ENCODE peak calls at places on chromosome 19, in seven cellular contexts. P is kidney epithelial cell; Q is AG09319; J is activated CD4-positive, alpha-beta T cell treated with anti-CD3 and anti-CD28 coated beads for 1 hour; V is dorsolateral prefrontal cortex; D is uterus; O is RPMI7951. G is an unnamed sample.

GRCh38 chr19:51628153-51628939 is 1.9 kb downstream of the SIGLEC5 start:
- DNase-seq in P (no peak), Q (no peak), J (no peak), V (no peak), D (no peak), O (no peak), G (no peak)

GRCh38 chr19:14476663-14477401 is 1.7 kb upstream of the PTGER1 start:
- DNase-seq in P (peak), Q (no peak), J (no peak), V (no peak), D (peak), O (peak), G (no peak)

GRCh38 chr19:13839193-13839937 is 37.6 kb upstream of the NANOS3 start:
- DNase-seq in P (no peak), Q (no peak), J (peak), V (no peak), D (peak), O (peak), G (no peak)

GRCh38 chr19:14941189-14941588 is at the start of gene OR7C2:
- DNase-seq in P (no peak), Q (no peak), J (no peak), V (no peak), D (no peak), O (no peak), G (no peak)

GRCh38 chr19:6828306-6828697 is 55.8 kb downstream of the VAV1 start:
- DNase-seq in P (peak), Q (no peak), J (no peak), V (no peak), D (no peak), O (no peak), G (no peak)

GRCh38 chr19:17933414-17934129 is 757 bp downstream of the CCDC124 start:
- DNase-seq in P (no peak), Q (no peak), J (no peak), V (no peak), D (no peak), O (peak), G (no peak)

GRCh38 chr19:816500-816857 is 5.3 kb downstream of the PLPPR3 start:
- DNase-seq in P (no peak), Q (no peak), J (no peak), V (no peak), D (no peak), O (no peak), G (no peak)

GRCh38 chr19:4742717-4743646 is 19.3 kb upstream of the DPP9 start:
- DNase-seq in P (no peak), Q (no peak), J (no peak), V (no peak), D (no peak), O (no peak), G (peak)

GRCh38 chr19:32817252-32817912 is 52.2 kb downstream of the SLC7A9 start:
- DNase-seq in P (no peak), Q (no peak), J (no peak), V (no peak), D (no peak), O (no peak), G (no peak)

GRCh38 chr19:35408284-35409171 is 37.7 kb downstream of the GPR42 start:
- DNase-seq in P (no peak), Q (no peak), J (no peak), V (no peak), D (no peak), O (no peak), G (no peak)

GRCh38 chr19:56104423-56104822 is 16.7 kb downstream of the ZNF787 start:
- DNase-seq in P (no peak), Q (no peak), J (no peak), V (no peak), D (no peak), O (no peak), G (no peak)

GRCh38 chr19:15194938-15195337 is 5.9 kb downstream of the NOTCH3 start:
- DNase-seq in P (no peak), Q (no peak), J (no peak), V (no peak), D (no peak), O (peak), G (no peak)

GRCh38 chr19:10692673-10693264 is 8.5 kb upstream of the QTRT1 start:
- DNase-seq in P (no peak), Q (no peak), J (no peak), V (no peak), D (no peak), O (no peak), G (no peak)

GRCh38 chr19:8585894-8586750 is 8.9 kb upstream of the MYO1F start:
- DNase-seq in P (no peak), Q (no peak), J (peak), V (no peak), D (no peak), O (peak), G (no peak)

GRCh38 chr19:1261512-1261862 is 7.6 kb upstream of the CIRBP start:
- DNase-seq in P (no peak), Q (no peak), J (no peak), V (no peak), D (no peak), O (no peak), G (peak)

GRCh38 chr19:35045667-35046300 is 4.3 kb downstream of the HPN start:
- DNase-seq in P (no peak), Q (no peak), J (no peak), V (no peak), D (no peak), O (peak), G (peak)

GRCh38 chr19:2186071-2186846 is 22.5 kb downstream of the DOT1L start:
- DNase-seq in P (no peak), Q (peak), J (no peak), V (no peak), D (peak), O (no peak), G (no peak)

GRCh38 chr19:15836595-15837398 is 21.3 kb upstream of the OR10H1 start:
- DNase-seq in P (peak), Q (peak), J (peak), V (peak), D (peak), O (peak), G (peak)

GRCh38 chr19:37872383-37872782 is 34.0 kb downstream of the WDR87 start:
- DNase-seq in P (no peak), Q (no peak), J (no peak), V (no peak), D (no peak), O (peak), G (no peak)

GRCh38 chr19:41937525-41937924 is 9.3 kb upstream of the ERFL start:
- DNase-seq in P (no peak), Q (no peak), J (no peak), V (no peak), D (no peak), O (no peak), G (no peak)

GRCh38 chr19:43997631-43998290 is 5.0 kb upstream of the ZNF230 start:
- DNase-seq in P (no peak), Q (no peak), J (no peak), V (no peak), D (no peak), O (peak), G (no peak)

GRCh38 chr19:53521373-53522202 is 16.4 kb upstream of the ZNF331 start:
- DNase-seq in P (no peak), Q (no peak), J (no peak), V (no peak), D (no peak), O (no peak), G (no peak)

GRCh38 chr19:3028305-3029069 is 593 bp downstream of the TLE2 start:
- DNase-seq in P (no peak), Q (no peak), J (no peak), V (no peak), D (peak), O (no peak), G (no peak)

GRCh38 chr19:34365463-34366401 is 736 bp downstream of the GPI start:
- DNase-seq in P (no peak), Q (no peak), J (no peak), V (peak), D (peak), O (peak), G (no peak)

GRCh38 chr19:47633516-47633915 is 24.6 kb downstream of the BICRA start:
- DNase-seq in P (no peak), Q (no peak), J (no peak), V (no peak), D (no peak), O (no peak), G (no peak)

GRCh38 chr19:47545061-47545948 is 27.6 kb downstream of the ZNF541 start:
- DNase-seq in P (no peak), Q (no peak), J (no peak), V (no peak), D (no peak), O (no peak), G (no peak)

GRCh38 chr19:16581145-16581970 is 9.1 kb upstream of the SLC35E1 start:
- DNase-seq in P (no peak), Q (no peak), J (no peak), V (no peak), D (no peak), O (no peak), G (no peak)

GRCh38 chr19:23415034-23415433 is 19.8 kb upstream of the ZNF91 start:
- DNase-seq in P (no peak), Q (no peak), J (no peak), V (no peak), D (no peak), O (peak), G (no peak)

GRCh38 chr19:47765522-47766358 is 12.8 kb upstream of the SELENOW start:
- DNase-seq in P (no peak), Q (no peak), J (no peak), V (peak), D (peak), O (peak), G (peak)

GRCh38 chr19:46714523-46715106 is 2.3 kb downstream of the PRKD2 start:
- DNase-seq in P (no peak), Q (no peak), J (peak), V (no peak), D (no peak), O (no peak), G (no peak)

GRCh38 chr19:55158848-55159793 is 1.6 kb upstream of the TNNI3 start:
- DNase-seq in P (no peak), Q (no peak), J (no peak), V (no peak), D (no peak), O (peak), G (no peak)

GRCh38 chr19:48556163-48556562 is 4.2 kb downstream of the SULT2B1 start:
- DNase-seq in P (no peak), Q (no peak), J (no peak), V (no peak), D (no peak), O (peak), G (no peak)

GRCh38 chr19:36097036-36097435 is 13.9 kb upstream of the OVOL3 start:
- DNase-seq in P (no peak), Q (no peak), J (no peak), V (no peak), D (no peak), O (no peak), G (no peak)

GRCh38 chr19:10009269-10009665 is 1.0 kb downstream of the COL5A3 start:
- DNase-seq in P (no peak), Q (no peak), J (peak), V (no peak), D (peak), O (peak), G (no peak)

GRCh38 chr19:33441277-33441699 is 67.8 kb downstream of the CEBPG start:
- DNase-seq in P (no peak), Q (no peak), J (no peak), V (peak), D (no peak), O (no peak), G (no peak)

GRCh38 chr19:57813919-57814504 is 701 bp downstream of the ZNF552 start:
- DNase-seq in P (no peak), Q (no peak), J (no peak), V (no peak), D (no peak), O (peak), G (no peak)

GRCh38 chr19:32098953-32099352 is 246.5 kb upstream of the ZNF507 start:
- DNase-seq in P (no peak), Q (no peak), J (no peak), V (no peak), D (no peak), O (no peak), G (no peak)

GRCh38 chr19:42095814-42096230 is 19.9 kb downstream of the ZNF574 start:
- DNase-seq in P (no peak), Q (no peak), J (no peak), V (no peak), D (no peak), O (no peak), G (no peak)

GRCh38 chr19:4597278-4597974 is 37.9 kb upstream of the SEMA6B start:
- DNase-seq in P (no peak), Q (no peak), J (no peak), V (no peak), D (no peak), O (no peak), G (no peak)